ENCODE peak calls at places on chromosomes 5 and 9, in seven cellular contexts. I is body of pancreas, M is right lobe of liver, X is uterus, K is transverse colon, C is breast epithelium, N is esophagus muscularis mucosa. U is an unnamed sample. For H3K4me1, the result is how much of the 10 kb centered on the place peaks cover.

GRCh38 chr5:131104169-131104775 is 60.8 kb downstream of the HINT1 start:
- DNase-seq in N (no peak), M (no peak), X (no peak), K (no peak), C (no peak), I (no peak), U (no peak)

GRCh38 chr5:146706321-146706972 is 172.1 kb downstream of the PPP2R2B start:
- DNase-seq in N (no peak), X (no peak), K (no peak), M (no peak), C (no peak), I (no peak), U (no peak)

GRCh38 chr5:143064207-143064606 is 294.0 kb downstream of the ARHGAP26 start:
- DNase-seq in M (no peak), I (no peak), N (no peak), X (no peak), K (no peak), C (no peak), U (no peak)

GRCh38 chr5:9067129-9067528 is 478.7 kb downstream of the SEMA5A start:
- DNase-seq in M (no peak), K (no peak), X (no peak), N (peak), C (no peak), I (no peak), U (no peak)

GRCh38 chr5:141430332-141431113 is at the start of gene PCDHGA12:
- DNase-seq in C (no peak), X (peak), M (no peak), N (no peak), K (no peak), I (peak), U (peak)

GRCh38 chr5:179267671-179268071 is 77.6 kb downstream of the ADAMTS2 start:
- DNase-seq in I (no peak), K (peak), N (no peak), C (peak), X (peak), M (no peak), U (peak)

GRCh38 chr5:59591162-59591561 is 302.4 kb downstream of the PDE4D start:
- DNase-seq in N (no peak), K (no peak), C (no peak), M (no peak), I (no peak), X (no peak), U (no peak)

GRCh38 chr9:65435464-65435863 is 150.5 kb upstream of the FOXD4L5 start:
- DNase-seq in N (no peak), X (no peak), C (no peak), M (no peak), K (no peak), I (no peak), U (no peak)

GRCh38 chr5:115586525-115587146 is 15.6 kb downstream of the TICAM2 start:
- DNase-seq in X (no peak), C (no peak), M (no peak), N (no peak), I (no peak), K (no peak), U (no peak)

GRCh38 chr5:132456553-132457361 is 33.8 kb downstream of the IRF1 start:
- DNase-seq in N (no peak), M (peak), K (peak), C (no peak), X (peak), I (peak), U (peak)

GRCh38 chr9:137813651-137814415 is 63.7 kb upstream of the CACNA1B start:
- DNase-seq in C (peak), K (no peak), M (no peak), I (no peak), N (no peak), X (no peak), U (no peak)

GRCh38 chr9:81871695-81872094 is 56.5 kb upstream of the SPATA31D4 start:
- DNase-seq in I (no peak), M (no peak), N (no peak), K (no peak), X (no peak), C (no peak), U (no peak)

GRCh38 chr9:126838055-126838811 is 22.2 kb upstream of the ZBTB34 start:
- DNase-seq in X (no peak), K (no peak), I (no peak), M (no peak), N (no peak), C (no peak), U (no peak)
- H3K4me1 ChIP-seq in X (under half), K (under half), I (under half), M (under half), N (under half), C (under half), U (under half)

DNA sequence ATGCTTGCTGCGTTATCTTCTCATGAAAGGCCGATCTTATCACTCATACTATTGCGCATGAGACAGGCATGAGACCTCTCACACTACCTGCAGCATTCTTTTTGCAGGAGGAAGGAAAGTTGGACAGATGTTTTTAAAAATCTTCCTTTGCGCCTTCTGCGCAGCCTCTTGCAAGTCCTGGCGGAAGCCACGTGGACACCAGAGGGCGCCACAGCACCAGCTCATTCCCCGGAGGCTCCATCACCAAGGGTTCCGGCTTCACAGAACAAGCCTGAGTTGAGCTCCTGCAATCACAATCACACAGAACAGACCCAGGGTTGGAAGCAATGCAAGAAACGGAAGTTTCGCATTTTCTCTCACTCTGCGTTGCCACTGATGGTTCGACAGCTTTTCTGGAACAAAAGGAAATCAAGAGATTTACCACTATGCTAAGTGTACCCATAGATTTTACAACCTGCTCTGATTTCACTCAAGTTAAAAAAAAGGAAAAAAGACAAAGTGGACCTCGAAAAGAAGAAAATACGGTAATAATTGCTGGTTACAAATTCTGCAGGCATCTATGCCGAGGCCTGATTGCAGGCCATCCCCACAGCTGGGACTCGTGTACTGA is 304.8 kb upstream of the MSX2 start:
- DNase-seq in I (peak), N (peak), X (peak), C (peak), M (peak), K (peak), U (peak)
- H3K4me3 ChIP-seq in I (no peak), N (peak), X (no peak), C (no peak), M (no peak), K (no peak), U (no peak)

DNA sequence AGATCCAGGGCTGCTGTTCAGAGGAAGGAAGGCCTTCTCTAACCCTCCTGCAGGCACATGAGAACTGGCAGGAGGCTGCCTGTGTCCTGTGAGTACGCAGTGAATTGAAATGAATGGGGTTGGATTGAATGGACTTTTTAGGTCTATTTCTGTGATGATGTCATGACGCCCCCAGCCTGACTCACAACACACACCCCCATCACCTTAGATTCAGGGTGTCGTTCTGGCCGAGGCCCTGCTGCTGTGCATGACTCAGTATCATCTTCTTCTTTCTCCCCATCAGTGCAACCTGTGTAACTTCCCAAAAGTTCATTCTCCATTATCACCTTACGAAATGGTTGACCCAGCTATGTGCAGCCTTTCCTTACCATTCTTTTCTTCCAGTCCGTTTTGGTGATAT is 5.4 kb downstream of the PCAT7 start:
- DNase-seq in X (no peak), N (no peak), K (no peak), I (no peak), M (no peak), C (no peak), U (no peak)
- TF ChIP-seq POLR2A in X (no peak), N (no peak), K (no peak), I (no peak), M (no peak), C (no peak), U (no peak)

DNA sequence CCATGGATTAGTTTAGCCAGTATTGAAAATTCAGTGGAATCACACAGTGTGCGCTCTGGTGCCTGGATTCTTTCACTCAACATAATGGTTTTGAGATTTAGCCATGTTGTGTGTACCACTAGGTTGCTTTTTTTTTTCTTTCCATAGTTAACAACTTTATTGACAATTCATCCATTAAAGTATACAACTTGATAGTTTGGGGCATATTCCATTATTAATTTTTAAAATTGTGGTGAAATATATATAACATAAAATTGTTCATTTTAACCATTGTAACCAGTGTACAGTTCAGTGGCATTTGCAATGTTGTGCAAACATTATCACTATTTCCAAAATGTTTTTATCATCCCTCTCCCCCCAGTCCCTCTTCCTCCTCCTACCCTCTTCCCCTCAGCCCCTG is 35.2 kb downstream of the ANKRD33B start:
- DNase-seq in C (no peak), I (no peak), M (no peak), X (no peak), N (no peak), K (no peak), U (no peak)
- H3K4me1 ChIP-seq in C (under half), I (under half), M (under half), X (under half), N (under half), K (under half), U (under half)

GRCh38 chr9:136132500-136133050 is 13.9 kb upstream of the TMEM250 start:
- DNase-seq in I (no peak), N (no peak), C (no peak), M (no peak), K (no peak), X (no peak), U (no peak)
- H3K4me3 ChIP-seq in I (no peak), N (peak), C (no peak), M (no peak), K (no peak), X (no peak), U (no peak)

DNA sequence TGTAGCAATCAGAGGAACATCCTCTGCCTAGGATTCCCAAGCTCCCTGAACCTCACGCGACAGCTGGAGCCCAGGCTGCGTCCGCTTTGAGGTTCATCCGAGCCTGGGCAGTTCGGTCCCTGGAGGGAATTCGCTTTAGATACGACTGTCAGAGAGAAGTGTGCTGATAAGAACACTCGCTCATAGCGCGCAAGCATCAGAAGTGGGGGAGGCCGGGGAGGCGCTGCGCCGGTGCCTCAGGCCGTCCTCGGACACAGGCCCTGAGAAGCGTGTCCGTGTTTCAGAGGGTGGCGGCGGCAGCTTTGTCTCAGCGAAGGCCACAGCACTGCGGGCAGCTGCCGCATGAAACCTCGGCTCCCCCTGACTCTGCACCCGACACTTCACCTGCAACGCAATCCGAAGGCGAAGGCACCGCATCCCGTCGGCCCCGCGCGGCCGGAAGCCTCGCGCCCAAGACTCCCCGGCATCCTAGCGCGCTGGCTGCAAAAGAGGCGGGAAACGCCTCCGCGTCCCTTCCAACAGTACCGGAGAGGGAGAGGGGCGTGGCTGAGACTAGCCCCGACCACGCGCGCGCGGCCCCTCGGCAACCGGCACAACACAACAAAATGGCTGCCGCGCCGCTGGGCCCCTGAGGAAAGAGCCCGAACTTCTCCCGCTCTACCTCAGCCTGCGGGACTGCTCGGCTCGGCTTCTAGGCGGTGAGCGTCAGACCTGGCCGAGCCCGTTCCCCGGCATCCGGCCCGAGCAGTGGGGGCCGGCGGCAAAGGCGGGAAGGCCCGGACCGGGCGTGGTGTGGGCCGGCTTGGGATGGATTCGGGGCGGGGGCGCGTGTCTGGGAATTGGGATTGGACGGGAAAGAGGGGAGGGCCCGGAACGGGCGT is at the start of gene CNTRL:
- DNase-seq in C (peak), I (peak), M (peak), K (peak), N (peak), X (peak), U (peak)
- TF ChIP-seq POLR2A in C (peak), I (peak), M (peak), K (peak), N (peak), X (peak), U (peak)

DNA sequence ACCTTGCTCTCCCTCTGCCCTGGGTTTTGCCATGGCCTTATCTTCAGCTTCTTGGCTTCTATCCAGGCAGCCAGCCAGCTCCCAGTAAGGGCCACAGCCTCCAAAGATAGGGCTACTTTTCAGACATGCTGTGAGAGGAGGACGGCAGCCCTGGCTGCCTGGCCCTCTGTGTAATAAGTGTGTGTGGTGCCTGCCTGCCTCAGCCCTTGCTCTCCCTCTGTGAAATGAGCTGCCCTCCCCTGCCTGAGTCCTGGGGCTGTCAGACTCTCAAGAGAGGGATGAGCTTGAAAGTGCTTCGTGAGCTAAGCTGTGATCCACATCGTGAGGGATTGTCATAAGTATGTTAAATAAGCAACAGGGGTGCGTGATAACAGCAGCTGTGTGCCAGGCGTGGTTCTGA is 8.1 kb downstream of the NDST1 start:
- DNase-seq in N (no peak), M (no peak), X (no peak), K (no peak), I (peak), C (no peak), U (peak)
- H3K4me1 ChIP-seq in N (half or more), M (under half), X (under half), K (half or more), I (half or more), C (under half), U (half or more)

GRCh38 chr9:21096172-21096900 is 18.6 kb upstream of the IFNB1 start:
- DNase-seq in X (no peak), M (no peak), N (peak), K (no peak), C (no peak), I (no peak), U (no peak)
- H3K4me3 ChIP-seq in X (peak), M (no peak), N (peak), K (no peak), C (peak), I (no peak), U (peak)

GRCh38 chr5:14167211-14167845 is 24.2 kb downstream of the TRIO start:
- DNase-seq in I (no peak), N (no peak), C (no peak), K (no peak), X (no peak), M (no peak), U (peak)

GRCh38 chr5:14166437-14166836 is 23.3 kb downstream of the TRIO start:
- DNase-seq in X (no peak), K (no peak), I (no peak), C (no peak), N (peak), M (no peak), U (no peak)

GRCh38 chr5:14168793-14169262 is 25.7 kb downstream of the TRIO start:
- DNase-seq in C (no peak), M (peak), I (no peak), N (no peak), X (no peak), K (no peak), U (no peak)

GRCh38 chr5:14165375-14166091 is 22.4 kb downstream of the TRIO start:
- DNase-seq in M (no peak), X (no peak), K (no peak), C (no peak), I (no peak), N (peak), U (no peak)

DNA sequence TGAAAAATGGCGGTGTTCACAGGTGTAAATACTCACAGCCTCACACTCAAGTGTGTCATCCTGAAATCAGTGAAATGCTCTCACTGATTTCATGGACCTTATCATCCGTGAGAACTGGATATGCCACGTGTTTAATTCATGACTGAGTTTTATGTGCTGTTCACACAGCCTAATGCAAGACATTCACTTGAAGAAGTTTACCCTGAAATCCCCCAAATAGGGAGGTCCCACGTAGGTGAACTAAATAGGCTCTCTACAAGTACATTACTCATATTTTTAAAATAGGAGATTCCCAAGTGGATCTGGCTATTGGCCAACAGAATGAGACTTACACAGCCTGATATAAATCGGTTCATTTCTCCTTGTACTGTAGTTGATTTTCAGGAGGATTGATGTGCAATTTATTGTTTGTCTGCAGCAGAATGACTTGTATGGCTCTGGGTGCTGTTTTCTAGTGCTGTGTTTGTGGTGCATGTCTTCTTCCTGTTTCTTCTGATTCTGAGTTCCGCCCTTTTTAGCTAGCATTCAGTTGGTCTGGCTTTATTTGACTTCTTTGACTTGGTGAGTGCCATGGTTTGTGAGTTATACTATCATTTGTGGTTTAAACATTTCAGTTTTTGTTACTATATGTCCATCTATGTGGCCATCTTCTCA is 25.1 kb downstream of the TRIO start:
- DNase-seq in I (no peak), M (no peak), N (no peak), K (no peak), X (no peak), C (no peak), U (no peak)
- TF ChIP-seq POLR2A in I (no peak), M (no peak), N (no peak), K (no peak), X (no peak), C (no peak), U (no peak)

GRCh38 chr5:120304653-120305052 is 159.4 kb upstream of the PRR16 start:
- DNase-seq in K (no peak), N (no peak), C (no peak), I (no peak), M (no peak), X (no peak), U (no peak)
- H3K4me1 ChIP-seq in K (under half), N (under half), C (under half), I (under half), M (under half), X (under half), U (under half)

U was measured in adrenal gland.